ENCODE peak calls at places on chromosome 13, in nine cellular contexts. Y is NCI-H1436 treated with DMSO at 0.1 percent for 48 hours; H is HS-5; E is cardiac fibroblast; Q is NCI-H1092; U is stimulated activated CD8-positive, alpha-beta memory T cell treated with anti-CD3 and anti-CD28 coated beads, Interleukin-2, amount 100 ng/mL, for 48 hours; K is HepG2; O is GF-D8; T is activated CD4-positive, alpha-beta T cell treated with anti-CD3 and anti-CD28 coated beads for 48 hours. S is an unnamed sample.

GRCh38 chr13:44306401-44307192 is 67.0 kb upstream of the SERP2 start:
- DNase-seq in Y (no peak), U (no peak), H (peak), O (no peak), K (no peak), Q (peak), E (peak), T (no peak), S (peak)

GRCh38 chr13:39448831-39449230 is 154.2 kb downstream of the LHFPL6 start:
- DNase-seq in T (no peak), E (no peak), K (no peak), U (no peak), Y (no peak), Q (no peak), H (no peak), O (no peak), S (no peak)

GRCh38 chr13:34757441-34757840 is 184.6 kb upstream of the NBEA start:
- DNase-seq in E (peak), Q (no peak), Y (no peak), H (no peak), O (no peak), T (no peak), K (no peak), U (no peak), S (no peak)

GRCh38 chr13:114064516-114065140 is 67.8 kb downstream of the RASA3 start:
- DNase-seq in H (no peak), T (peak), Y (no peak), U (no peak), Q (no peak), K (no peak), O (no peak), E (peak), S (peak)

GRCh38 chr13:40076765-40077362 is 421.4 kb downstream of the COG6 start:
- DNase-seq in T (no peak), O (no peak), H (no peak), U (no peak), K (no peak), E (no peak), Y (no peak), Q (no peak), S (no peak)

GRCh38 chr13:50303963-50304721 is 288.9 kb downstream of the KCNRG start:
- DNase-seq in K (no peak), U (no peak), H (no peak), Y (no peak), E (no peak), Q (no peak), O (no peak), T (no peak), S (no peak)

GRCh38 chr13:44140146-44140545 is 233.5 kb upstream of the SERP2 start:
- DNase-seq in O (no peak), Y (peak), T (no peak), E (no peak), Q (peak), U (no peak), K (peak), H (no peak), S (no peak)

GRCh38 chr13:97334690-97335089 is 99.3 kb upstream of the RAP2A start:
- DNase-seq in Y (no peak), E (no peak), O (no peak), U (no peak), H (no peak), K (no peak), T (no peak), Q (no peak), S (no peak)

GRCh38 chr13:48144413-48145035 is 49.6 kb upstream of the MED4 start:
- DNase-seq in K (no peak), Q (no peak), Y (no peak), U (no peak), H (no peak), T (no peak), E (peak), O (peak), S (no peak)

GRCh38 chr13:29621401-29621800 is 25.9 kb upstream of the SLC7A1 start:
- DNase-seq in Q (no peak), O (no peak), Y (no peak), U (no peak), H (peak), K (no peak), T (no peak), E (no peak), S (peak)

GRCh38 chr13:23427342-23428182 is 5.9 kb downstream of the SACS start:
- DNase-seq in O (no peak), K (peak), U (no peak), E (peak), Y (no peak), T (no peak), Q (no peak), H (peak), S (peak)

GRCh38 chr13:45833663-45834062 is 17.9 kb downstream of the SIAH3 start:
- DNase-seq in E (peak), K (no peak), U (no peak), Y (no peak), H (no peak), O (no peak), Q (no peak), T (no peak), S (peak)

GRCh38 chr13:101291216-101291615 is 125.1 kb downstream of the NALCN start:
- DNase-seq in K (no peak), T (no peak), H (no peak), O (no peak), Y (no peak), U (no peak), Q (no peak), E (no peak), S (peak)

GRCh38 chr13:105346141-105346766 is 1189.2 kb downstream of the EFNB2 start:
- DNase-seq in Q (no peak), T (no peak), H (peak), O (no peak), U (no peak), K (peak), Y (no peak), E (peak), S (peak)

GRCh38 chr13:41546372-41547252 is 89.3 kb downstream of the RGCC start:
- DNase-seq in T (peak), K (peak), O (no peak), Q (no peak), H (peak), U (no peak), Y (no peak), E (no peak), S (peak)

GRCh38 chr13:20182231-20182846 is 10.4 kb downstream of the GJB2 start:
- DNase-seq in Q (peak), Y (no peak), T (peak), E (peak), K (peak), U (no peak), H (no peak), O (peak), S (peak)

GRCh38 chr13:51000576-51001260 is 91.1 kb downstream of the RNASEH2B start:
- DNase-seq in K (no peak), O (no peak), H (no peak), Q (peak), Y (peak), U (no peak), E (peak), T (no peak), S (peak)

GRCh38 chr13:42405665-42406390 is 133.9 kb downstream of the AKAP11 start:
- DNase-seq in Q (no peak), E (peak), Y (no peak), O (no peak), U (peak), T (peak), H (peak), K (no peak), S (no peak)

GRCh38 chr13:62643007-62643483 is 1227.4 kb upstream of the PCDH20 start:
- DNase-seq in H (no peak), Q (no peak), E (no peak), Y (no peak), U (no peak), T (peak), O (no peak), K (peak), S (peak)

GRCh38 chr13:82758056-82758455 is 1124.2 kb downstream of the SLITRK1 start:
- DNase-seq in O (no peak), H (no peak), Q (no peak), K (peak), E (peak), U (no peak), T (no peak), Y (no peak), S (no peak)

GRCh38 chr13:60229708-60230272 is 66.1 kb upstream of the DIAPH3 start:
- DNase-seq in Q (no peak), K (no peak), U (no peak), T (no peak), Y (no peak), E (no peak), H (no peak), O (no peak), S (peak)

GRCh38 chr13:25922373-25922772 is 129.4 kb downstream of the SHISA2 start:
- DNase-seq in E (no peak), O (no peak), H (no peak), K (no peak), Q (no peak), T (no peak), Y (no peak), U (no peak), S (no peak)

GRCh38 chr13:23953860-23954512 is 56.7 kb upstream of the C1QTNF9B start:
- DNase-seq in E (no peak), Y (no peak), O (no peak), Q (no peak), T (no peak), K (no peak), H (no peak), U (no peak), S (no peak)

S was measured in amniotic epithelial cell.